ENCODE peak calls at places on chromosomes 5 and 9, in six cellular contexts. One of them, this sample, is unnamed.

GRCh38 chr5:62305358-62305714 is 670 bp upstream of the KIF2A start:
- DNase-seq in HCT116: no peak
- DNase-seq in H1: no peak
- DNase-seq in HepG2: no peak
- DNase-seq in GM12878: no peak
- DNase-seq in K562: no peak
- DNase-seq in this sample: no peak

GRCh38 chr5:133256276-133256675 is 204.5 kb downstream of the HSPA4 start:
- DNase-seq in HCT116: no peak
- DNase-seq in H1: no peak
- DNase-seq in HepG2: peak; percentile 73
- DNase-seq in GM12878: no peak
- DNase-seq in K562: peak; percentile 41
- DNase-seq in this sample: no peak

GRCh38 chr9:98360176-98360708 is 104.8 kb upstream of the TBC1D2 start:
- DNase-seq in HCT116: no peak
- DNase-seq in H1: no peak
- DNase-seq in HepG2: no peak
- DNase-seq in GM12878: no peak
- DNase-seq in K562: no peak
- DNase-seq in this sample: no peak

GRCh38 chr9:79134654-79135053 is 437.1 kb upstream of the TLE4 start:
- DNase-seq in HCT116: peak; percentile 12
- DNase-seq in H1: peak; percentile 33
- DNase-seq in HepG2: no peak
- DNase-seq in GM12878: no peak
- DNase-seq in K562: no peak
- DNase-seq in this sample: peak; percentile 30

GRCh38 chr9:121333950-121334773 is 35.9 kb downstream of the STOM start:
- DNase-seq in HCT116: no peak
- DNase-seq in H1: no peak
- DNase-seq in HepG2: no peak
- DNase-seq in GM12878: no peak
- DNase-seq in K562: peak; percentile 53
- DNase-seq in this sample: no peak

GRCh38 chr9:34279431-34279830 is 49.6 kb downstream of the KIF24 start:
- DNase-seq in HCT116: no peak
- DNase-seq in H1: no peak
- DNase-seq in HepG2: no peak
- DNase-seq in GM12878: no peak
- DNase-seq in K562: no peak
- DNase-seq in this sample: no peak

GRCh38 chr9:123419091-123419490 is 63.1 kb downstream of the CRB2 start:
- DNase-seq in HCT116: no peak
- DNase-seq in H1: no peak
- DNase-seq in HepG2: no peak
- DNase-seq in GM12878: no peak
- DNase-seq in K562: no peak
- DNase-seq in this sample: no peak

GRCh38 chr5:115816226-115817042 is at the start of gene CDO1:
- DNase-seq in HCT116: no peak
- DNase-seq in H1: peak; percentile 41
- DNase-seq in HepG2: no peak
- DNase-seq in GM12878: no peak
- DNase-seq in K562: no peak
- DNase-seq in this sample: no peak

GRCh38 chr5:137638841-137639240 is 97.0 kb downstream of the KLHL3 start:
- DNase-seq in HCT116: no peak
- DNase-seq in H1: no peak
- DNase-seq in HepG2: no peak
- DNase-seq in GM12878: no peak
- DNase-seq in K562: no peak
- DNase-seq in this sample: no peak

GRCh38 chr5:160938532-160938931 is 86.5 kb upstream of the ATP10B start:
- DNase-seq in HCT116: no peak
- DNase-seq in H1: no peak
- DNase-seq in HepG2: peak; percentile 24
- DNase-seq in GM12878: no peak
- DNase-seq in K562: no peak
- DNase-seq in this sample: no peak

GRCh38 chr5:110371011-110371724 is 355.3 kb downstream of the TMEM232 start:
- DNase-seq in HCT116: no peak
- DNase-seq in H1: no peak
- DNase-seq in HepG2: no peak
- DNase-seq in GM12878: peak; percentile 2
- DNase-seq in K562: no peak
- DNase-seq in this sample: no peak

GRCh38 chr9:95075700-95076099 is 241.8 kb downstream of the FANCC start:
- DNase-seq in HCT116: no peak
- DNase-seq in H1: no peak
- DNase-seq in HepG2: no peak
- DNase-seq in GM12878: no peak
- DNase-seq in K562: no peak
- DNase-seq in this sample: no peak

GRCh38 chr9:22405869-22406659 is 40.6 kb upstream of the DMRTA1 start:
- DNase-seq in HCT116: no peak
- DNase-seq in H1: no peak
- DNase-seq in HepG2: no peak
- DNase-seq in GM12878: no peak
- DNase-seq in K562: no peak
- DNase-seq in this sample: no peak

GRCh38 chr5:158466196-158466595 is 607.3 kb upstream of the CLINT1 start:
- DNase-seq in HCT116: no peak
- DNase-seq in H1: no peak
- DNase-seq in HepG2: no peak
- DNase-seq in GM12878: no peak
- DNase-seq in K562: no peak
- DNase-seq in this sample: no peak

GRCh38 chr5:132641841-132642240 is 16.1 kb upstream of the IL13 start:
- DNase-seq in HCT116: no peak
- DNase-seq in H1: no peak
- DNase-seq in HepG2: no peak
- DNase-seq in GM12878: no peak
- DNase-seq in K562: no peak
- DNase-seq in this sample: no peak

GRCh38 chr9:134891713-134892112 is 11.1 kb downstream of the FCN2 start:
- DNase-seq in HCT116: no peak
- DNase-seq in H1: no peak
- DNase-seq in HepG2: no peak
- DNase-seq in GM12878: no peak
- DNase-seq in K562: no peak
- DNase-seq in this sample: no peak

GRCh38 chr5:131786036-131786435 is 10.8 kb downstream of the FNIP1 start:
- DNase-seq in HCT116: no peak
- DNase-seq in H1: no peak
- DNase-seq in HepG2: no peak
- DNase-seq in GM12878: no peak
- DNase-seq in K562: no peak
- DNase-seq in this sample: no peak

GRCh38 chr5:140253985-140254384 is 48.9 kb downstream of the PFDN1 start:
- DNase-seq in HCT116: no peak
- DNase-seq in H1: no peak
- DNase-seq in HepG2: peak; percentile 15
- DNase-seq in GM12878: no peak
- DNase-seq in K562: no peak
- DNase-seq in this sample: no peak

GRCh38 chr5:131854134-131854533 is 57.3 kb upstream of the FNIP1 start:
- DNase-seq in HCT116: no peak
- DNase-seq in H1: no peak
- DNase-seq in HepG2: no peak
- DNase-seq in GM12878: peak; percentile 8
- DNase-seq in K562: no peak
- DNase-seq in this sample: no peak

GRCh38 chr9:133967024-133967741 is 24.9 kb downstream of the VAV2 start:
- DNase-seq in HCT116: no peak
- DNase-seq in H1: no peak
- DNase-seq in HepG2: no peak
- DNase-seq in GM12878: no peak
- DNase-seq in K562: no peak
- DNase-seq in this sample: no peak

GRCh38 chr9:128127990-128128835 is 684 bp upstream of the PTGES2 start:
- DNase-seq in HCT116: peak; percentile 90
- DNase-seq in H1: no peak
- DNase-seq in HepG2: peak; percentile 88
- DNase-seq in GM12878: peak; percentile 68
- DNase-seq in K562: peak; percentile 89
- DNase-seq in this sample: peak; percentile 83

GRCh38 chr5:139998837-139999236 is 44.3 kb downstream of the NRG2 start:
- DNase-seq in HCT116: no peak
- DNase-seq in H1: no peak
- DNase-seq in HepG2: no peak
- DNase-seq in GM12878: no peak
- DNase-seq in K562: no peak
- DNase-seq in this sample: no peak

GRCh38 chr9:98081477-98082219 is 25.1 kb downstream of the NANS start:
- DNase-seq in HCT116: no peak
- DNase-seq in H1: no peak
- DNase-seq in HepG2: peak; percentile 55
- DNase-seq in GM12878: no peak
- DNase-seq in K562: no peak
- DNase-seq in this sample: no peak

GRCh38 chr9:129570450-129571297 is 50.2 kb downstream of the C9orf50 start:
- DNase-seq in HCT116: peak; percentile 70
- DNase-seq in H1: no peak
- DNase-seq in HepG2: peak; percentile 75
- DNase-seq in GM12878: no peak
- DNase-seq in K562: peak; percentile 64
- DNase-seq in this sample: no peak

GRCh38 chr9:116951588-116952433 is 264.7 kb downstream of the TRIM32 start:
- DNase-seq in HCT116: no peak
- DNase-seq in H1: no peak
- DNase-seq in HepG2: no peak
- DNase-seq in GM12878: peak; percentile 85
- DNase-seq in K562: no peak
- DNase-seq in this sample: no peak

GRCh38 chr9:134593286-134593685 is 48.3 kb upstream of the COL5A1 start:
- DNase-seq in HCT116: no peak
- DNase-seq in H1: no peak
- DNase-seq in HepG2: no peak
- DNase-seq in GM12878: no peak
- DNase-seq in K562: no peak
- DNase-seq in this sample: no peak

GRCh38 chr5:45281081-45281480 is 415.1 kb downstream of the HCN1 start:
- DNase-seq in HCT116: no peak
- DNase-seq in H1: no peak
- DNase-seq in HepG2: no peak
- DNase-seq in GM12878: no peak
- DNase-seq in K562: no peak
- DNase-seq in this sample: no peak

GRCh38 chr5:7828269-7828668 is 22.7 kb downstream of the CFAP90 start:
- DNase-seq in HCT116: no peak
- DNase-seq in H1: no peak
- DNase-seq in HepG2: no peak
- DNase-seq in GM12878: no peak
- DNase-seq in K562: no peak
- DNase-seq in this sample: no peak

GRCh38 chr9:121545875-121546423 is 46.3 kb upstream of the GGTA1 start:
- DNase-seq in HCT116: peak; percentile 93
- DNase-seq in H1: peak; percentile 87
- DNase-seq in HepG2: peak; percentile 89
- DNase-seq in GM12878: no peak
- DNase-seq in K562: peak; percentile 95
- DNase-seq in this sample: peak; percentile 95

DNA sequence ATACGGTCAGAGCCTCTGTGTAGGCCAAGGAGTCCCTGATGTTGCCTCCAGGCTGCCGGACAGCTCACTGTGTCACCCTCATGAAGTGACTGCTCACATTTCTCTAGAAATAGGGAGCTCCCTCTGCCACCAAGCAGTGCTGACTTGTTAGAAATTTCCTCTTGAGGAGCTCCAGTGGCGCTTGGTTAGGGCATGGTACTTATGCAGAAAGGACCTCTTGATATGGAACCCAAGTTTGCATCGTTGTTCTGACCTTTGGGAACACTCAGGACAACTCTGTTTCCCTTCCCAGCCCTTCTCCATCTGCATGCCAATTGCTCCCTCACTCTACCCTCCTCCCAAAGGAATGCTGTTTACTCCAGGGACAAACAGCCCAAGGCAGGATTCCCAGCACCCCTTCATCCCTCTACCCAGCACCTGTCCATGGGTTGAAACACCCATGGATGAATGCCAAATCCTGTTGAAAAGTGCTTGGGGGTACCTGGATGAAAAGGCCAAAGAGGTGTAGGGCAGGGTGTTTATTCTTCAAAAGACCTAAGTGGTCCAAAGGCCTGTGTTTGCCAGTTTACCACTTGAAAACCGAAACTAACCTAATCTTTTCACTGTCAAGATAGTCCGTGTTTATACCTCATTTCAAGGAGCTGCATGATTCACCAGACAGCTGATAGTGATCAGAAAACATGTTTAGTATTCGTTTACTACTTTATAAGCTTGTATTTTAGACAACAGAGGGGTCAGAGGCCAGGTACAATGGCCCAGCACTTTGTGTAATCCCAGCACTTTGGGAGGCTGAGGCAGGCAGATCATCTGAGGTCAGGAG is 51.1 kb downstream of the KLF4 start:
- DNase-seq in HCT116: no peak
- DNase-seq in H1: peak; percentile 65
- DNase-seq in HepG2: no peak
- DNase-seq in GM12878: no peak
- DNase-seq in K562: no peak
- DNase-seq in this sample: peak; percentile 96
- TF ChIP-seq ZNF274 in HCT116: no peak
- TF ChIP-seq ZNF274 in H1: no peak
- TF ChIP-seq ZNF274 in HepG2: no peak
- TF ChIP-seq ZNF274 in GM12878: no peak
- TF ChIP-seq ZNF274 in K562: no peak
- TF ChIP-seq ZNF274 in this sample: no peak

DNA sequence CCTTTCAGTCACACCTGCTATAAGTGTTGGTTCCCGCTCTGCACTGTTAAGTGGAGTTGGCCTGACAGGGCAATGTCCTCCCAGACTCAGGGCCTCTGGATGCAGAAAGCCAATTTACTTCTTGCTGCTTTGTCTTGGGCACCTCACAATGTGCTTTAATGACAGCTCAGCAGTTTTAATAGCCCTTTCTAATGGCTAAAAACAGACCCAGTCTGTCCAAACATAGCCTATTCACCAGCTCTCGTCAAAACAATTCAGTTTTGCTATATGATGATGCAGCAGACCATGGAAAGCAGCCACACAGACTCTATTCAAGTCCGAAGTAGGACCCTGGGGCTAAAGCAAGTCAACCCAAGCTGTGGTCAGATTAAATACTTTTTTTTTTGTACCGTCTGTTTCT is 529.1 kb upstream of the SEMA6A start:
- DNase-seq in HCT116: no peak
- DNase-seq in H1: no peak
- DNase-seq in HepG2: no peak
- DNase-seq in GM12878: no peak
- DNase-seq in K562: no peak
- DNase-seq in this sample: peak; percentile 16
- TF ChIP-seq YY1 in HCT116: no peak
- TF ChIP-seq YY1 in H1: no peak
- TF ChIP-seq YY1 in HepG2: no peak
- TF ChIP-seq YY1 in GM12878: no peak
- TF ChIP-seq YY1 in K562: no peak
- TF ChIP-seq YY1 in this sample: no peak

GRCh38 chr5:125370486-125370885 is 624.0 kb upstream of the ZNF608 start:
- DNase-seq in HCT116: no peak
- DNase-seq in H1: no peak
- DNase-seq in HepG2: no peak
- DNase-seq in GM12878: no peak
- DNase-seq in K562: no peak
- DNase-seq in this sample: no peak
- H3K4me1 ChIP-seq in HCT116: no peaks in the 10 kb centered on the region
- H3K4me1 ChIP-seq in H1: peaks cover 2% of the 10 kb centered on the region
- H3K4me1 ChIP-seq in HepG2: no peaks in the 10 kb centered on the region
- H3K4me1 ChIP-seq in GM12878: no peaks in the 10 kb centered on the region
- H3K4me1 ChIP-seq in K562: no peaks in the 10 kb centered on the region
- H3K4me1 ChIP-seq in this sample: no peaks in the 10 kb centered on the region

GRCh38 chr9:16121593-16121992 is 568.8 kb downstream of the CCDC171 start:
- DNase-seq in HCT116: no peak
- DNase-seq in H1: no peak
- DNase-seq in HepG2: no peak
- DNase-seq in GM12878: no peak
- DNase-seq in K562: no peak
- DNase-seq in this sample: no peak
- TF ChIP-seq ZNF274 in HCT116: no peak
- TF ChIP-seq ZNF274 in H1: no peak
- TF ChIP-seq ZNF274 in HepG2: no peak
- TF ChIP-seq ZNF274 in GM12878: no peak
- TF ChIP-seq ZNF274 in K562: no peak
- TF ChIP-seq ZNF274 in this sample: no peak

This sample was measured in NT2/D1.